ENCODE peak calls at places on chromosomes 12 and 14, in nine cellular contexts. One of them, this sample, is unnamed.

GRCh38 chr14:102878970-102879460 is 43.4 kb upstream of the AMN start:
- DNase-seq in KG1: no peak
- DNase-seq in PC-9: peak
- DNase-seq in psoas muscle: no peak
- DNase-seq in stimulated activated naive B cell treated with anti-CD40 and anti-IgM and Interleukin-4, amounts not matched to agents 10 μg/mL and 1 μg/mL and 100 μg/mL, for 72 hours: no peak
- DNase-seq in HL-60: no peak
- DNase-seq in BJ: no peak
- DNase-seq in A549: no peak
- DNase-seq in GM04503: peak
- DNase-seq in this sample: peak

GRCh38 chr14:26828741-26829140 is 230.9 kb upstream of the NOVA1 start:
- DNase-seq in KG1: no peak
- DNase-seq in PC-9: no peak
- DNase-seq in psoas muscle: no peak
- DNase-seq in stimulated activated naive B cell treated with anti-CD40 and anti-IgM and Interleukin-4, amounts not matched to agents 10 μg/mL and 1 μg/mL and 100 μg/mL, for 72 hours: no peak
- DNase-seq in HL-60: no peak
- DNase-seq in BJ: no peak
- DNase-seq in A549: no peak
- DNase-seq in GM04503: no peak
- DNase-seq in this sample: no peak

GRCh38 chr12:88113871-88114270 is 28.0 kb downstream of the CEP290 start:
- DNase-seq in KG1: no peak
- DNase-seq in PC-9: no peak
- DNase-seq in psoas muscle: no peak
- DNase-seq in stimulated activated naive B cell treated with anti-CD40 and anti-IgM and Interleukin-4, amounts not matched to agents 10 μg/mL and 1 μg/mL and 100 μg/mL, for 72 hours: no peak
- DNase-seq in HL-60: no peak
- DNase-seq in BJ: no peak
- DNase-seq in A549: no peak
- DNase-seq in GM04503: no peak
- DNase-seq in this sample: no peak

GRCh38 chr14:61285364-61285763 is 4.2 kb upstream of the TMEM30B start:
- DNase-seq in KG1: no peak
- DNase-seq in PC-9: no peak
- DNase-seq in psoas muscle: no peak
- DNase-seq in stimulated activated naive B cell treated with anti-CD40 and anti-IgM and Interleukin-4, amounts not matched to agents 10 μg/mL and 1 μg/mL and 100 μg/mL, for 72 hours: no peak
- DNase-seq in HL-60: no peak
- DNase-seq in BJ: no peak
- DNase-seq in A549: peak
- DNase-seq in GM04503: no peak
- DNase-seq in this sample: no peak

GRCh38 chr12:123431951-123432886 is 4.3 kb downstream of the RILPL2 start:
- DNase-seq in KG1: no peak
- DNase-seq in PC-9: no peak
- DNase-seq in psoas muscle: no peak
- DNase-seq in stimulated activated naive B cell treated with anti-CD40 and anti-IgM and Interleukin-4, amounts not matched to agents 10 μg/mL and 1 μg/mL and 100 μg/mL, for 72 hours: peak
- DNase-seq in HL-60: no peak
- DNase-seq in BJ: no peak
- DNase-seq in A549: no peak
- DNase-seq in GM04503: no peak
- DNase-seq in this sample: no peak

GRCh38 chr14:104979758-104980591 is 1.8 kb upstream of the AHNAK2 start:
- DNase-seq in KG1: no peak
- DNase-seq in PC-9: peak
- DNase-seq in psoas muscle: peak
- DNase-seq in stimulated activated naive B cell treated with anti-CD40 and anti-IgM and Interleukin-4, amounts not matched to agents 10 μg/mL and 1 μg/mL and 100 μg/mL, for 72 hours: no peak
- DNase-seq in HL-60: no peak
- DNase-seq in BJ: no peak
- DNase-seq in A549: no peak
- DNase-seq in GM04503: no peak
- DNase-seq in this sample: peak

GRCh38 chr14:99475179-99475578 is 5.5 kb downstream of the SETD3 start:
- DNase-seq in KG1: no peak
- DNase-seq in PC-9: no peak
- DNase-seq in psoas muscle: no peak
- DNase-seq in stimulated activated naive B cell treated with anti-CD40 and anti-IgM and Interleukin-4, amounts not matched to agents 10 μg/mL and 1 μg/mL and 100 μg/mL, for 72 hours: no peak
- DNase-seq in HL-60: no peak
- DNase-seq in BJ: no peak
- DNase-seq in A549: no peak
- DNase-seq in GM04503: no peak
- DNase-seq in this sample: no peak

GRCh38 chr12:59268295-59268809 is 327.5 kb upstream of the SLC16A7 start:
- DNase-seq in KG1: no peak
- DNase-seq in PC-9: no peak
- DNase-seq in psoas muscle: no peak
- DNase-seq in stimulated activated naive B cell treated with anti-CD40 and anti-IgM and Interleukin-4, amounts not matched to agents 10 μg/mL and 1 μg/mL and 100 μg/mL, for 72 hours: no peak
- DNase-seq in HL-60: no peak
- DNase-seq in BJ: no peak
- DNase-seq in A549: no peak
- DNase-seq in GM04503: no peak
- DNase-seq in this sample: no peak